ENCODE peak calls at places on chromosomes 4 and X, in seven cellular contexts. Z, X, S, M, T, J and F are unnamed samples.

GRCh38 chrX:145856181-145856580 is 38.6 kb downstream of the SLITRK2 start:
- DNase-seq in Z (no peak), X (no peak), S (no peak), M (no peak), T (no peak), J (no peak), F (no peak)

GRCh38 chrX:8755116-8755515 is 23.2 kb upstream of the ANOS1 start:
- DNase-seq in Z (no peak), X (no peak), S (no peak), M (peak), T (no peak), J (no peak), F (no peak)

GRCh38 chr4:60201052-60201673 is 999.0 kb upstream of the ADGRL3 start:
- DNase-seq in Z (peak), X (peak), S (peak), M (peak), T (peak), J (no peak), F (peak)

GRCh38 chrX:136166221-136166855 is 19.0 kb downstream of the FHL1 start:
- DNase-seq in Z (no peak), X (no peak), S (no peak), M (peak), T (no peak), J (no peak), F (no peak)

GRCh38 chrX:55715847-55716246 is 1.7 kb upstream of the RRAGB start:
- DNase-seq in Z (no peak), X (no peak), S (no peak), M (peak), T (no peak), J (no peak), F (no peak)

GRCh38 chr4:26076896-26077295 is 162.9 kb downstream of the SMIM20 start:
- DNase-seq in Z (no peak), X (no peak), S (no peak), M (no peak), T (no peak), J (no peak), F (no peak)

GRCh38 chr4:105715692-105716278 is 7.2 kb downstream of the GSTCD start:
- DNase-seq in Z (no peak), X (no peak), S (no peak), M (peak), T (peak), J (no peak), F (peak)

GRCh38 chr4:128177376-128177959 is 110.1 kb downstream of the PGRMC2 start:
- DNase-seq in Z (no peak), X (no peak), S (no peak), M (no peak), T (no peak), J (no peak), F (no peak)

GRCh38 chr4:3422808-3423297 is 18.9 kb upstream of the HGFAC start:
- DNase-seq in Z (no peak), X (no peak), S (no peak), M (no peak), T (no peak), J (no peak), F (no peak)

GRCh38 chr4:110074570-110074969 is 123.8 kb downstream of the ELOVL6 start:
- DNase-seq in Z (no peak), X (peak), S (no peak), M (no peak), T (no peak), J (no peak), F (no peak)

GRCh38 chrX:136147320-136147901 is at the start of gene FHL1:
- DNase-seq in Z (peak), X (peak), S (peak), M (peak), T (peak), J (peak), F (no peak)

GRCh38 chrX:22060952-22061351 is 28.8 kb downstream of the PHEX start:
- DNase-seq in Z (no peak), X (no peak), S (no peak), M (no peak), T (no peak), J (no peak), F (no peak)
- H3K4me3 ChIP-seq in Z (no peak), X (no peak), S (no peak), M (no peak), T (no peak), J (no peak), F (no peak)

GRCh38 chr4:72290737-72291136 is 258.9 kb downstream of the NPFFR2 start:
- DNase-seq in Z (no peak), X (no peak), S (no peak), M (no peak), T (no peak), J (no peak), F (no peak)

GRCh38 chr4:72301759-72302158 is 267.3 kb downstream of the ADAMTS3 start:
- DNase-seq in Z (no peak), X (no peak), S (no peak), M (no peak), T (no peak), J (no peak), F (no peak)

GRCh38 chr4:72300126-72300525 is 268.3 kb downstream of the NPFFR2 start:
- DNase-seq in Z (no peak), X (no peak), S (no peak), M (no peak), T (no peak), J (no peak), F (no peak)

DNA sequence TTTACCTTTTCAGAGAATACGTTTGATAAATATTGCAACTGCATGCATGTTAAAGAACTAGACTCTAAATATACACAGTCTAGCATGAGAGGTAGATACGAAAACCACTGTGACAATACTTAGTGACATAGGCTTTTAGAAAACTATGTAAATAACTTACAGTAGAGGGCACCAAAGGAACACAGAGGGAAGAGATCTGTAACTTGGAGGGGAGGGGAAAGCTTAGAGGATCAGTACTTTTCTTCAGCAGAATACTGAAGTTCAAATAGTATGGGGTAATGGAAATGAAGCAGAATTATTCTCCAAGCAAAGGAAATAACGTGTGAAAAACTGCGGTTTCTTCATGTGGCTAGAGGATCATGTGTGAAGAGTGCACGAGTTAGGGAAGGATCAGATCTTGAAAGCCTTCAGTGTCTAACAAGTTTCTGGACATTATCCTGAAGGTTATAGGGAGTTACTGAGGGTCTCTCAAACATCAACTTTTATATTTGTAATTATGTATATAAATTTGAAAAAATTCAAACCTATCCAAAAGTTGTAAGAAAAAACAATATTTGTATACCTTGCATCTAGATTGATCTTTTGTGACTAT is 264.3 kb downstream of the NPFFR2 start:
- DNase-seq in Z (no peak), X (no peak), S (no peak), M (peak), T (peak), J (no peak), F (peak)
- TF ChIP-seq CTCF in Z (peak), X (peak), S (peak), M (peak), T (peak), J (peak), F (peak)

DNA sequence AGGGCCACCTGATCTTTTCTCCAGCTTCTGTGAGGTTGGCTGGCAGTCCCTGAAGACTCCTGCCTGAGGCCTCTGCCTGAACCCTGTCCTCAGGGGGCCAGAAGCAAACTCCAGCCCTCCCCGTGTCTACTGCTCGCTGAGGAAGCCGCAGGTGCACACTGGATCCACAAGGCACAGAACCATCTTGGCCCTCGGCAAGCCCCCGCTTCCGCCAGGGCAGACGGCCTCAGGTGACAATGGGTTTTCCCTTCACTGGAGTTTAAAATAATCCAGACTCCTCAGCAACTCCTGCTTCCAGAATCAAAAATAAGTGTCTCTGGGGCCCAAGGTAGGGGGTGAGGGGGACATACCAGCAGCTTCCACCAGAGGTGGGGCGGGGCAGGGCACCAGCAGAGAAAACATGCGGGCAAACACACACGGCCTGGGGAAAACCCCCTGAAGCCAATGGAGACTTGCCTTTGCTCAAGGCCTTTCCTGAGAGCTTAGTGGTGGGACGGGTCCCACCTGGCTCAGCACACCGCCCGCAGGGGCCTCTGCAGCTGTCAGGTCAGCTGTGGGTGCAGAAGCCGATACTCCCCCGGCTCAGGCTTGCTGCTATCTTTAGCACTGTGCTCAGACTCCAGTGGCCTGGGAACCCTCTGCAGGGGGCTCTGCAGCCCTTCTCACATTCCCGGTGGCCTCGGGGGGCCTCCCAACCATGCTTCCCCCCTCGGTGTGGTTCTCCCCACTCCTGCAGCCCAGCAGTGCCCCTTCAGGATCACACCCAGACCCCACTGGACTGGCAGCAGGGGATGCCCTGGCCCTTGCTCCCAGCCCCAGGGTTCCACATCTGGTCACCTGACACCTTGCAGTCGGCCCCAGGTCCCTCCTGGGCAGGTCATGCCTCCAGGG is 1.9 kb downstream of the MYL5 start:
- DNase-seq in Z (no peak), X (no peak), S (no peak), M (peak), T (no peak), J (no peak), F (no peak)
- H3K4me3 ChIP-seq in Z (no peak), X (no peak), S (no peak), M (peak), T (no peak), J (no peak), F (no peak)

GRCh38 chr4:182513534-182514291 is 270.5 kb downstream of the TENM3 start:
- DNase-seq in Z (no peak), X (no peak), S (no peak), M (no peak), T (no peak), J (no peak), F (no peak)

GRCh38 chr4:182502074-182502473 is 258.9 kb downstream of the TENM3 start:
- DNase-seq in Z (no peak), X (no peak), S (no peak), M (no peak), T (no peak), J (no peak), F (no peak)

GRCh38 chr4:182504440-182504839 is 261.2 kb downstream of the TENM3 start:
- DNase-seq in Z (no peak), X (no peak), S (no peak), M (no peak), T (no peak), J (no peak), F (peak)

GRCh38 chr4:182510836-182511235 is 267.6 kb downstream of the TENM3 start:
- DNase-seq in Z (no peak), X (no peak), S (no peak), M (no peak), T (no peak), J (no peak), F (no peak)

DNA sequence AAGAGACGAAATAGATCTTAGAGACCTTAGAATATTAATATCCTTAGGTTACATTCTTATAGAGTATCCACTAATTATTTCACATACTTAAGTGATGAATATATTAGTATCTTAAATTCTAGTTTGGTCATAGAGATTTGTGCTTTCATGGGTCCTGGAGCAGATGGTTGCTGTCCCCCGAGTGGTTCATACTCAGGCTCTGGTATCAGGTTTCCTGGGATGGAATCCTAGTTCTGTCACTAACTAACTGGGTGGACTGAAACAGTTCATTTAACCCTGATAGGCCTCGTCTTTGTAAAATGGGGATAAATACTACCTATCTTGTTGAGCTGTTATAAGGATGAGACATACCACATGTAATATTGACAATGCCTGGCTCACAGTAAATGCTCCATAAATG is 264.6 kb downstream of the TENM3 start:
- DNase-seq in Z (no peak), X (no peak), S (no peak), M (no peak), T (no peak), J (no peak), F (no peak)
- TF ChIP-seq CTCF in Z (no peak), X (no peak), S (no peak), M (no peak), T (no peak), J (no peak), F (no peak)

DNA sequence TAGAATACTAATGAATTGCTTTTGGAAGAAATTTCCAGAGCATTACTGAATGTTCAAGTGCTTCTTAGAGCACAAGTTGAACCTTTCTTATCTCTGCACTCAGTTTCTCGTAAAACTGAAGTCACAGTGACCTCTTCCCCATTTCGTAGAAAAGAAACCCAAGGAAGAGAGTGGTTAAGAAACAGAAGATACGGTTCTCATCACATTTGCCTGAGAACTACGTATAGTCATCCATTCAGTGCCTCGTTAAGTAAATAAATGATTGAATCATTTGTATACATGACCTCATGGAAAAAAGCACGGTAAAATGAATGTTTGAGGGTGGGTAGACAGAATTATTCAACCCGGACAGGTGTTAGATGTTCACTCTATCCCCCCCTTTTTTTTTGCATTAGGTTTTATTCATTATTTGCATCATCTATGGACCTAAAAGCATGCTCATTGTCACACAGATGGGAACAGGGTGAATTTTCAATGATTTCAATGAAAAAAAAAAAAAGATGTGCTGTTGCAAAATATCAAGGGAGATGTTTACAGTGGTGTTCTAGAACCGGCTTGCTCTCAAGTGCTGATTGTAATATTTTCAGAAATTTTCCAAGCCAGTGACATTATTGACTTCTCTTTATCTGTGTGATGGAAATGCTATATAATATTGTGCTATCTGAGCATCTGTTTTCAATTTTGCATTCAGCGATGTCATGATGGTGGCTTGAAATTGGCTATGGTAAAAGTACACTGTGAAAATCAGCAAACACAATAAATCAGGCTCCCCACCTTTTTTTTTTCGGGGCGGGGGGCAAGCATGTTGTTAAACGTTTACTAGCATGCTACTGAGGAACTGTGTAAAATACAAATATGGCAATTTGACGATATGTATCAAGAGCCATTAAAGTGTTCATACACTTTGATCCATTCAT is 4.3 kb downstream of the RHOH start:
- DNase-seq in Z (no peak), X (no peak), S (no peak), M (peak), T (peak), J (no peak), F (no peak)
- H3K4me3 ChIP-seq in Z (no peak), X (no peak), S (no peak), M (peak), T (peak), J (no peak), F (no peak)

DNA sequence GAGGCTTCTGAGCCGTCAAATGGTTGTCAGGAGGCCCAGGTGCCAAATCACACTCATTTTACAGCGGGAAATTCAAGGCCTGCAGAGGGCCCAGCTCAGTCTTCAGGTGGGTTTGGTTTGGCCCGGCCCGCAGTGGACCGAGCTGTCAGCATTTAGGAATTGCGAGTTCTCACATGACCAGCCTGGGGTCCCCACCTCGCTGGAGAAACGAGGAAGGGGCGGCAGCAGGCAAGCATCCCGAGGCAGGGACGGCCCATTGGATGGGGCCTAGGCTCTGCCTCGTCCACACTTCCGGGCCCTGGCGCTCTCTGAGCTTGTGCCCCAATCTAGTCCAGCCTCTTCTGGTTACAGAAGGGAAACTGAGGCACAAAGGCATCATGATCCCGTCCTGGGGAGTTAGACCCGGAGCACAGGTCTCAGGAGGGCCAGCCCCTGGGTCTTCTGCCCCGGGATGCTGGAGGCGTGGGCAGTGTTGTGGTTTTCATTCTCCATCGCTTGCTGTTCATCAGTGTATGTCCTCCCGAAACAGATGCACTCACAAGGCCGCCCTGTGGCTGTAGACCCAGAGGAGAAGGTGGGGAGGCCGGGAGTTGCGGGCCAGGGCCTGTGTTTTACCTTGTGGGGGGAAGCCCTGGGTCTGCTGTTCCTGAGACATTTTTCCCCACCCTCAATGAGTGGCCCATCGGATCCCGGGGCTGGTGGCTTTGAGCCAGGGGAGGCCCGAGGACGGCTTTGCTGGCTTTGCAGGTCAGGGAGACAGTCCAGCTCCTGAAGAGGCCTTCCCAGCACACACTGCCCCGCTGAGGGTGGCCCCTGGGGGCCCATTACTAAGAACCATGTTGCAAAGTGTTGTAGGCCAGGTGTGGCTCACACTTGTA is 8.9 kb downstream of the PSAPL1 start:
- DNase-seq in Z (no peak), X (no peak), S (peak), M (no peak), T (no peak), J (peak), F (no peak)
- TF ChIP-seq CTCF in Z (no peak), X (no peak), S (no peak), M (no peak), T (no peak), J (no peak), F (no peak)

GRCh38 chrX:154489182-154489581 is 1.2 kb downstream of the SLC10A3 start:
- DNase-seq in Z (no peak), X (no peak), S (no peak), M (no peak), T (no peak), J (no peak), F (no peak)
- H3K4me3 ChIP-seq in Z (peak), X (no peak), S (no peak), M (peak), T (peak), J (peak), F (no peak)

GRCh38 chrX:103157511-103158316 is 57.2 kb upstream of the BEX4 start:
- DNase-seq in Z (no peak), X (peak), S (no peak), M (peak), T (peak), J (no peak), F (peak)
- TF ChIP-seq CTCF in Z (peak), X (peak), S (peak), M (peak), T (peak), J (peak), F (peak)

DNA sequence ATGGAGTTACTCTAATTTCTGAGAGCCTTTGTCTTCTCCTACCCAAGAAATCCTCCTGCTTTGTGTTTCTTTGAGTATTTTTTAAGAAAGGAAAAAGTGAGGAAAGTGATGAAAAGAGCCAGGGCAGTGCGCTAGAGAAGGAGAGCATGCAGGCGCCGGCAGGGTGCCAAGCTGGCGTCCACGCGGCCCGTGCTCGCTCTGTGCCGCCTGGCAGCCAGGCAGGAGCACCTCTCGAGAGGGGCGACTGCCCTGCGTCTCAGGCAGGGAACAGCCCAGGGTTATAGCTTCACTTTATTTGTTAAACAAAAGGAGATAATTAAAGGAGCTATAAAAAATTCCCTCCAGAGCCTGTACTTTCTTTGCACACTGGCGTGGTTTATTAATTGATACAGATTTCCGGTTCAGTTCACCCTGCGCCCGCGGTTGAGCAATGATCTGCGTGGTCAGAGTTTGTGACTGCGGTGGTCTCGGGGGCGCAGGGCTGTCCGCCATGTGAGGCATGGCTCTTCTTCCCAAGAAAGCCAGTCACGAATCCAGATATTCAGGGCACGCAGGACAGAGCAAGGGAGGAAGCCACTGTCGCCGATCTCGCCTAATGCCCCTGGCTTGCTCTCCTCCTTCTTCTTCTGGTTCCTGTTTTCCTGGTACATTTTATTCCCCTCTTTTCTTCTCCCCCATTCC is 110.7 kb upstream of the PAQR3 start:
- DNase-seq in Z (no peak), X (peak), S (no peak), M (no peak), T (no peak), J (no peak), F (no peak)
- H3K4me3 ChIP-seq in Z (no peak), X (peak), S (no peak), M (no peak), T (no peak), J (no peak), F (peak)

GRCh38 chr4:7584133-7584532 is 149.4 kb upstream of the PSAPL1 start:
- DNase-seq in Z (no peak), X (no peak), S (no peak), M (no peak), T (no peak), J (no peak), F (no peak)
- TF ChIP-seq CTCF in Z (no peak), X (no peak), S (no peak), M (no peak), T (no peak), J (no peak), F (no peak)